ENCODE peak calls at places on chromosomes 16 and 17, in eight cellular contexts. T, A, P, H, W, M, Q and J are unnamed samples.

GRCh38 chr16:6884002-6884401 is 448.6 kb upstream of the RBFOX1 start:
- DNase-seq in T (no peak), A (no peak), P (no peak), H (no peak), W (no peak), M (no peak), Q (no peak), J (no peak)

GRCh38 chr17:40467281-40467867 is 24.1 kb downstream of the IGFBP4 start:
- DNase-seq in T (no peak), A (no peak), P (no peak), H (no peak), W (no peak), M (no peak), Q (no peak), J (no peak)

GRCh38 chr17:55056530-55056929 is 88.0 kb downstream of the STXBP4 start:
- DNase-seq in T (no peak), A (peak; percentile 27), P (no peak), H (no peak), W (no peak), M (no peak), Q (no peak), J (no peak)

GRCh38 chr17:1638171-1638583 is 7.4 kb downstream of the SCARF1 start:
- DNase-seq in T (no peak), A (no peak), P (no peak), H (no peak), W (no peak), M (no peak), Q (no peak), J (no peak)

GRCh38 chr16:31700530-31701388 is 172.8 kb upstream of the ZNF267 start:
- DNase-seq in T (peak; percentile 83), A (peak; percentile 88), P (peak; percentile 62), H (peak; percentile 81), W (peak; percentile 67), M (peak; percentile 49), Q (peak; percentile 82), J (peak; percentile 96)

GRCh38 chr17:14474591-14474990 is 173.7 kb downstream of the HS3ST3B1 start:
- DNase-seq in T (no peak), A (no peak), P (no peak), H (no peak), W (no peak), M (no peak), Q (no peak), J (no peak)

GRCh38 chr16:8583199-8583598 is 7.1 kb downstream of the TMEM114 start:
- DNase-seq in T (no peak), A (no peak), P (no peak), H (no peak), W (no peak), M (peak; percentile 66), Q (no peak), J (no peak)

GRCh38 chr17:51765558-51766145 is 392.9 kb downstream of the CA10 start:
- DNase-seq in T (no peak), A (no peak), P (no peak), H (no peak), W (no peak), M (no peak), Q (no peak), J (no peak)

GRCh38 chr17:8068736-8069586 is 18.6 kb downstream of the ALOX12B start:
- DNase-seq in T (no peak), A (peak; percentile 29), P (no peak), H (no peak), W (no peak), M (no peak), Q (no peak), J (no peak)

GRCh38 chr16:49023095-49023494 is 258.5 kb downstream of the CBLN1 start:
- DNase-seq in T (no peak), A (no peak), P (no peak), H (no peak), W (no peak), M (peak; percentile 39), Q (peak; percentile 65), J (no peak)

GRCh38 chr17:50721194-50722010 is 2.0 kb downstream of the LUC7L3 start:
- DNase-seq in T (no peak), A (no peak), P (no peak), H (peak; percentile 39), W (no peak), M (no peak), Q (no peak), J (no peak)

GRCh38 chr16:15796885-15797284 is 59.9 kb downstream of the MYH11 start:
- DNase-seq in T (no peak), A (no peak), P (no peak), H (no peak), W (no peak), M (no peak), Q (no peak), J (no peak)

GRCh38 chr17:56832446-56832845 is 1.3 kb downstream of the C17orf67 start:
- DNase-seq in T (no peak), A (no peak), P (no peak), H (no peak), W (no peak), M (no peak), Q (no peak), J (no peak)

GRCh38 chr17:2191227-2191626 is 112.4 kb downstream of the SMG6 start:
- DNase-seq in T (no peak), A (no peak), P (no peak), H (no peak), W (no peak), M (no peak), Q (no peak), J (no peak)

GRCh38 chr17:12765544-12765943 is 23.8 kb upstream of the ARHGAP44 start:
- DNase-seq in T (no peak), A (no peak), P (no peak), H (no peak), W (no peak), M (peak; percentile 96), Q (peak; percentile 30), J (no peak)

GRCh38 chr17:7493941-7494340 is 9.8 kb downstream of the POLR2A start:
- DNase-seq in T (no peak), A (no peak), P (no peak), H (no peak), W (no peak), M (no peak), Q (no peak), J (no peak)

GRCh38 chr17:60165976-60166375 is 16.2 kb downstream of the CA4 start:
- DNase-seq in T (no peak), A (no peak), P (no peak), H (no peak), W (no peak), M (no peak), Q (no peak), J (no peak)

GRCh38 chr16:11474617-11475291 is 112.0 kb downstream of the LITAF start:
- DNase-seq in T (no peak), A (no peak), P (no peak), H (no peak), W (no peak), M (no peak), Q (no peak), J (no peak)